ENCODE peak calls at places on chromosome 19, in four cellular contexts. M, D, O and S are unnamed samples.

GRCh38 chr19:1908364-1908678 is 3.1 kb downstream of the ADAT3 start:
- DNase-seq in M (no peak), D (no peak), O (no peak), S (no peak)

GRCh38 chr19:57576661-57577060 is 2.0 kb downstream of the ZNF416 start:
- DNase-seq in M (no peak), D (no peak), O (no peak), S (no peak)

GRCh38 chr19:3983936-3984583 is 1.2 kb downstream of the EEF2 start:
- DNase-seq in M (peak), D (no peak), O (no peak), S (no peak)

GRCh38 chr19:13078897-13079541 is 23.6 kb downstream of the LYL1 start:
- DNase-seq in M (no peak), D (no peak), O (no peak), S (no peak)

GRCh38 chr19:48724796-48725753 is 5.5 kb upstream of the MAMSTR start:
- DNase-seq in M (peak), D (no peak), O (no peak), S (peak)

GRCh38 chr19:40348961-40349507 is 539 bp downstream of the PLD3 start:
- DNase-seq in M (peak), D (peak), O (no peak), S (peak)

GRCh38 chr19:2627319-2627829 is 75.1 kb downstream of the GNG7 start:
- DNase-seq in M (peak), D (peak), O (no peak), S (no peak)

GRCh38 chr19:10818306-10819123 is 17.5 kb downstream of the TMED1 start:
- DNase-seq in M (no peak), D (no peak), O (no peak), S (no peak)

GRCh38 chr19:4980838-4981680 is 12.1 kb downstream of the KDM4B start:
- DNase-seq in M (no peak), D (no peak), O (no peak), S (peak)

GRCh38 chr19:16328824-16329482 is 4.3 kb downstream of the KLF2 start:
- DNase-seq in M (peak), D (no peak), O (no peak), S (no peak)

GRCh38 chr19:48926909-48927308 is 6.6 kb upstream of the DHDH start:
- DNase-seq in M (peak), D (no peak), O (no peak), S (peak)

GRCh38 chr19:48290923-48291700 is 21.2 kb downstream of the ZNF114 start:
- DNase-seq in M (peak), D (no peak), O (no peak), S (peak)

GRCh38 chr19:48588670-48589399 is 17.7 kb upstream of the SPACA4 start:
- DNase-seq in M (peak), D (peak), O (no peak), S (peak)

GRCh38 chr19:2359992-2360875 is at the start of gene TMPRSS9:
- DNase-seq in M (no peak), D (no peak), O (no peak), S (no peak)

GRCh38 chr19:3984584-3984907 is 717 bp downstream of the EEF2 start:
- DNase-seq in M (no peak), D (no peak), O (no peak), S (peak)

GRCh38 chr19:44615529-44616247 is 2.3 kb downstream of the IGSF23 start:
- DNase-seq in M (no peak), D (peak), O (no peak), S (no peak)

GRCh38 chr19:38978315-38978689 is 2.8 kb upstream of the FBXO17 start:
- DNase-seq in M (no peak), D (no peak), O (no peak), S (no peak)

GRCh38 chr19:38975861-38976271 is 324 bp upstream of the FBXO17 start:
- DNase-seq in M (peak), D (peak), O (no peak), S (peak)

GRCh38 chr19:38974599-38975213 is 836 bp downstream of the FBXO17 start:
- DNase-seq in M (peak), D (no peak), O (no peak), S (no peak)

GRCh38 chr19:38977445-38978314 is 2.1 kb upstream of the FBXO17 start:
- DNase-seq in M (peak), D (no peak), O (peak), S (no peak)

DNA sequence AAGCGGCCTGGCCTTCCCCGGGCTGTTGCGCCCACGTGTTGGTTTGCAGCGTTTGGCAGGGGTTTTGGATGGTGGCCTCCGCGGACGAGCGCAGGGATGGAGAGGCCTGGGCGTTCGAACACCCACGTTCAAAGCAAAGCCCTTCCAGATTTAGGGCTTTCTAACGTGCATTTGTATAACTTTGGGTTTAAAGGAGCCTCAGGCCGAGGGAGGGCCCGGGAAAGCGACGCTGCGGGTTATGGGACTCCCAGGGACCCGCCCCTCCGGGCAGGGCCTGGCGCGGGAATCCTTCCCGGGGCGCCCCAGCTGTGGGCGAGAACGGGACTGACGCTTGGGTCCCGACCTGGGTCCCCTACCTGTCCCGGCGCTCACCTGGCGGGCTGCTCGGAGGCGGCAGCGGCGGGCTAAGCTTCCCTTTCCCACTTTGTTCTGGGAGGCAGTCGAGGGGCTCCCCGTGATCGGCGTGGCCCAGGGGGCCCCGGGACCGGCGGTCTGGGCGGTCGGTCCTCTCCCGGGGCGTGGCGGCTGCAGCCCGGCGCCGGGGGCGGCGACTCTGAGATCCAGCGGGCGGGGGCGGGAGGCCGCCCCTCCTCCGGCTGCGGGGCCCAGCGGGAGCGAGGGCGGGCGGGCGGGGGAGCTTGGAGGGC is at the start of gene FBXO17:
- DNase-seq in M (peak), D (peak), O (no peak), S (peak)
- TF ChIP-seq POLR2AphosphoS2 in M (no peak), D (no peak), O (no peak), S (no peak)

DNA sequence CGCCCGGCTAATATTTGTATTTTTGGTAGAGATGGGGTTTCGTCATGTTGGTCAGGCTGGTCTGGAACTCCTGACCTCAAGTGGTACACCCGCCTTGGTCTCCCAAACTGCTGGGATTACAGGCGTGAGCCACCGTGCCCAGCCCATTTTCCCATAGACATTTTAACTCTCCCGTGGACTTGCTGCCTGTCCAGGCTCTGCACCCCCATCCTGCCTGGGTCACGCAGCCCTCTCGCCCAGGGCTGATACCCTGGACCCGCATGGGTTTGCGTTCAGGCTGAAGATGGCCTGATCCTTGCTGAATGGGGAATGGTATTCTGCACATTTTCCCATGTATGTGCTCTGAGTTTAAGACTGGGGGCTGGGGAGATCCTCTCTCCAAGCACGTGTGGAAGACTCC is 46.0 kb upstream of the RANBP3 start:
- DNase-seq in M (no peak), D (no peak), O (no peak), S (no peak)
- TF ChIP-seq POLR2AphosphoS2 in M (no peak), D (no peak), O (no peak), S (no peak)

GRCh38 chr19:32294871-32295438 is 50.5 kb upstream of the ZNF507 start:
- DNase-seq in M (no peak), D (no peak), O (no peak), S (no peak)
- TF ChIP-seq POLR2AphosphoS2 in M (no peak), D (no peak), O (no peak), S (no peak)

GRCh38 chr19:525857-526419 is 5.6 kb upstream of the CDC34 start:
- DNase-seq in M (no peak), D (no peak), O (no peak), S (no peak)
- TF ChIP-seq POLR2AphosphoS2 in M (no peak), D (no peak), O (no peak), S (no peak)

DNA sequence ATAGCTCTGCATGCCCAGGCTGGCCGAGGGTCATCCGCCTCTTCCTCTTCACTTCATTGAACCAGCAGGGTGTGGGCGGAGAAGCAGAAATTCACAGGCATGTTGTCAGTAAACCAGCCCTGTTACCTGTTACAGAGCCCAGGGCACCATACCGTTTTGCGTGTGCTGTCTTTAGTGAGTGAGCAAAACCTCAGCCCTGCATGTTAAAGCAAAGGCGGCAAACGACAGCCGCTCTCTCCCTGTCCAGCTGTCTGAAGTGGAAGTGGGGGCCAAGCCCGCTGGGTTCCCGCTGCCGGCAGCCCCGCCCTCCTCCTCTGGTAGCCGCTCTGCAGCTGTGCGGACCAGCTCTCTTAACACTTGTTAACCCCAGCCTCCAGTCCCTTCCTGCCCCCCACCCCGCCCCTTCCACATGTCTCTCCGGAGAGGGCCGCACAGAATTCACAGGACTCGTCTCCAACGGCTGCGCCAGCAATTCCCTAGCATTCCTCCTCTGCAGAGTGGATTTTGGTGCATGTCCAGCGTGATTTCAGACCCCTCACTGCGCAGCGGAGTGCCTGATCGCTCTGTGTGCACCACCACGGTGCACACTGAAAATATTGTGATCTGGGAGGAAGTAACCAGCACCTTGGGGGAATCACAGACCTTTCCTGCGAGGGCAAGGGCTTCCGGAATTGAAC is 12.7 kb downstream of the KLHL26 start:
- DNase-seq in M (no peak), D (no peak), O (no peak), S (no peak)
- TF ChIP-seq POLR2AphosphoS2 in M (no peak), D (no peak), O (no peak), S (no peak)

DNA sequence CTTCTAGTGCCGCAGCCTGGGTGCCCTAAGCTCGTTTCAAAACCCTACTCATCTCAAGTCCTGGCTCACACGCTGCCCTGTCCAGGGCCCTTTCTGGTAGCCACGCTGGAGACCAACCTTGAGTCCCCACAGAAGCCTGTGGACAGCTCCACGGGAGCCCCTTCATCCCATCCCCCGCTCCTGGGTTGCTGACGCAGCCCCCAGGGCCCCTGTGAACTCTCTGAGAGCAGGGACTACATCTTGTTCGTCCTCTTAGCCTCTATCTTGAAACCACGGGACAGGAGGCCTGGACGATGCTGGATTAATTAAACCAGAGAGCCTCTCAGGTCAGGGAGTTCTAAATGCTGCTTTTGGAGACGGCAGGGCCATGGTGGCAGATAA is 7.4 kb downstream of the MLLT1 start:
- DNase-seq in M (no peak), D (no peak), O (no peak), S (peak)
- TF ChIP-seq POLR2AphosphoS2 in M (no peak), D (no peak), O (no peak), S (no peak)

GRCh38 chr19:35571406-35571965 is 8.0 kb upstream of the ATP4A start:
- DNase-seq in M (no peak), D (no peak), O (no peak), S (no peak)

GRCh38 chr19:35565016-35565856 is 1.8 kb upstream of the ATP4A start:
- DNase-seq in M (peak), D (no peak), O (no peak), S (no peak)

GRCh38 chr19:35566738-35567137 is 3.3 kb upstream of the ATP4A start:
- DNase-seq in M (no peak), D (no peak), O (no peak), S (no peak)

DNA sequence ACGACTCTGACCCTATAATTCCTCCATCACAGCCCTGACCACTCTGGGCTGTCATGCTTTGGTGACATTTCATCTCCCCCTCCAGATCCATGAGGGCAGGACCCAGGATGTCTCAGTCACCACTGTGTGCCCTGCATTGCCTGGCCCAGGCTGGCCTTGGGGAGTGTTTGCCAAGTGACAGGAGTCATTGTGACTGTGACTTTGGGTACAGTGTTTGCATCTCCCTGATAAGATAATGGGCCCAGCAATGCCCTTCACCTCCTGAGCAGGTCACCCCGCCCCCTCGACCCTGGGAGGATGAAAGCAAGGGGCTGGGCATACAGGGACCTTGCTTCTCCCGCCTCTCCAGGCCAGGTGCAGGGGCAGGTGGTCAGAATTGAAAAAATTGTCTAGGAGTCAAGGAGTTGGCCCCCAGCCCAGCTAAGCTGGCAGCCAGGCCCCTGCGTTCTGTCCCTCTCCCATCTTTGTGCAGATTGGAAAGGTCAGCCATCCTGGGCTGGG is 5.9 kb upstream of the ATP4A start:
- DNase-seq in M (no peak), D (peak), O (no peak), S (no peak)
- TF ChIP-seq POLR2AphosphoS2 in M (no peak), D (no peak), O (no peak), S (no peak)

GRCh38 chr19:29610213-29610573 is 4.1 kb downstream of the POP4 start:
- DNase-seq in M (no peak), D (no peak), O (no peak), S (no peak)
- TF ChIP-seq POLR2AphosphoS2 in M (no peak), D (no peak), O (no peak), S (no peak)

GRCh38 chr19:46537136-46538097 is 41.8 kb upstream of the PNMA8B start:
- DNase-seq in M (peak), D (no peak), O (no peak), S (peak)
- TF ChIP-seq POLR2AphosphoS2 in M (no peak), D (no peak), O (no peak), S (no peak)